ENCODE peak calls at places on chromosomes 12 and 14, in seven cellular contexts. D is GM12878, A is A549, O is SK-N-SH, F is IMR-90, Y is H1, E is HepG2. T is an unnamed sample.

GRCh38 chr12:119208626-119209061 is 29.9 kb downstream of the HSPB8 start:
- DNase-seq in D (no peak), A (peak), O (no peak), F (peak), Y (no peak), E (peak), T (no peak)

GRCh38 chr12:47778842-47779241 is 5.8 kb downstream of the SLC48A1 start:
- DNase-seq in D (no peak), A (no peak), O (no peak), F (no peak), Y (no peak), E (no peak), T (no peak)

GRCh38 chr14:101179691-101180211 is 276.2 kb upstream of the RTL1 start:
- DNase-seq in D (no peak), A (no peak), O (no peak), F (no peak), Y (no peak), E (no peak), T (no peak)

GRCh38 chr14:37384870-37385596 is 187.3 kb downstream of the MIPOL1 start:
- DNase-seq in D (no peak), A (peak), O (no peak), F (no peak), Y (no peak), E (peak), T (no peak)

GRCh38 chr12:613996-614726 is 49.1 kb downstream of the NINJ2 start:
- DNase-seq in D (no peak), A (peak), O (peak), F (no peak), Y (peak), E (peak), T (no peak)

GRCh38 chr12:79634957-79635471 is 55.8 kb downstream of the PAWR start:
- DNase-seq in D (no peak), A (no peak), O (no peak), F (no peak), Y (no peak), E (no peak), T (no peak)

GRCh38 chr12:21551811-21552469 is 25.8 kb downstream of the SPX start:
- DNase-seq in D (no peak), A (no peak), O (no peak), F (no peak), Y (no peak), E (no peak), T (no peak)

GRCh38 chr14:61564623-61565091 is 130.7 kb upstream of the HIF1A start:
- DNase-seq in D (no peak), A (peak), O (no peak), F (peak), Y (no peak), E (peak), T (peak)

GRCh38 chr12:7872565-7873304 is at the start of gene SLC2A14:
- DNase-seq in D (no peak), A (no peak), O (no peak), F (no peak), Y (no peak), E (no peak), T (peak)

GRCh38 chr14:63388766-63389431 is 70.2 kb upstream of the GPHB5 start:
- DNase-seq in D (peak), A (peak), O (peak), F (peak), Y (peak), E (peak), T (peak)

GRCh38 chr12:122051231-122051876 is 27.2 kb upstream of the MLXIP start:
- DNase-seq in D (no peak), A (no peak), O (no peak), F (peak), Y (no peak), E (peak), T (no peak)

GRCh38 chr12:115835445-115835844 is 442.0 kb downstream of the MED13L start:
- DNase-seq in D (no peak), A (no peak), O (peak), F (no peak), Y (no peak), E (no peak), T (no peak)

GRCh38 chr12:27123642-27124041 is 41.3 kb upstream of the C12orf71 start:
- DNase-seq in D (no peak), A (peak), O (peak), F (no peak), Y (no peak), E (peak), T (peak)

GRCh38 chr12:62774794-62775193 is 160.2 kb downstream of the PPM1H start:
- DNase-seq in D (no peak), A (no peak), O (no peak), F (no peak), Y (no peak), E (no peak), T (no peak)

GRCh38 chr12:101933866-101934514 is 56.6 kb downstream of the DRAM1 start:
- DNase-seq in D (no peak), A (no peak), O (no peak), F (no peak), Y (no peak), E (no peak), T (no peak)
- TF ChIP-seq RFX5 in D (no peak), A (no peak), O (no peak), F (no peak), Y (no peak), E (no peak), T (no peak)

GRCh38 chr12:56260921-56261320 is 2.7 kb upstream of the ANKRD52 start:
- DNase-seq in D (no peak), A (no peak), O (no peak), F (no peak), Y (no peak), E (no peak), T (no peak)

GRCh38 chr12:56267443-56268071 is 815 bp downstream of the COQ10A start:
- DNase-seq in D (no peak), A (no peak), O (peak), F (no peak), Y (no peak), E (peak), T (peak)

GRCh38 chr12:56271031-56271430 is 4.3 kb downstream of the COQ10A start:
- DNase-seq in D (no peak), A (peak), O (no peak), F (peak), Y (no peak), E (no peak), T (peak)

GRCh38 chr12:56261503-56262230 is 3.5 kb upstream of the ANKRD52 start:
- DNase-seq in D (no peak), A (peak), O (no peak), F (peak), Y (no peak), E (no peak), T (peak)

GRCh38 chr12:56266634-56267442 is at the start of gene COQ10A:
- DNase-seq in D (peak), A (peak), O (peak), F (peak), Y (peak), E (peak), T (peak)
- TF ChIP-seq RFX5 in D (no peak), A (peak), O (peak), F (peak), Y (peak), E (peak), T (peak)

GRCh38 chr14:20623798-20624197 is 17.7 kb downstream of the OR6S1 start:
- DNase-seq in D (no peak), A (peak), O (no peak), F (no peak), Y (no peak), E (no peak), T (peak)
- TF ChIP-seq RFX5 in D (no peak), A (no peak), O (no peak), F (no peak), Y (no peak), E (no peak), T (no peak)

DNA sequence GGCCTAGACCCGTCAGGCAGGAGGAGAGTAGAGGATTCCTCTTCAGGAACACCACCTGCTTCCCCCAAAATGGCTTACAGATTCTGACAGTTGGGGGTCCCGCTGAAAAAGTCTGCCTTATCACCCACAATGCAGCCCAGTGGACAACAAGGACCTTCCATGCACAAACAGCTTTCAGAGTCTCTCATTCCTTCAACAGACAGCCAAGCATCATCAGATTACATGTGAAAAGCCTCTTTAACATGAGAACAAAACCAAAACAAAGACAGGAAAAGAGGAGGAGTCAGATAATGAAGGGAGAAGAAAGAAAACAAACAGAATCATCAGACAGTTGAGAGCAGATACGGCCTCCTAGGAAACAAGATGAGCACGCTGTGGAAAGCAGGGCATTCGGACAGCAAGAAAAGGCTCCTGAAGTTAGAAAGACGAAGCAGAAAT is 18.3 kb downstream of the KCTD10 start:
- DNase-seq in D (no peak), A (no peak), O (no peak), F (peak), Y (no peak), E (no peak), T (no peak)
- TF ChIP-seq RFX5 in D (no peak), A (no peak), O (no peak), F (no peak), Y (no peak), E (no peak), T (no peak)

GRCh38 chr12:9106067-9106466 is 9.7 kb downstream of the A2M start:
- DNase-seq in D (no peak), A (no peak), O (no peak), F (no peak), Y (no peak), E (no peak), T (no peak)
- TF ChIP-seq RFX5 in D (no peak), A (no peak), O (no peak), F (no peak), Y (no peak), E (no peak), T (no peak)

GRCh38 chr14:74908861-74909341 is 14.2 kb downstream of the RPS6KL1 start:
- DNase-seq in D (no peak), A (no peak), O (no peak), F (no peak), Y (no peak), E (no peak), T (no peak)

GRCh38 chr14:74905595-74906142 is 17.4 kb downstream of the RPS6KL1 start:
- DNase-seq in D (no peak), A (peak), O (peak), F (peak), Y (peak), E (peak), T (peak)

GRCh38 chr14:74906923-74907620 is 16.0 kb downstream of the RPS6KL1 start:
- DNase-seq in D (no peak), A (no peak), O (no peak), F (no peak), Y (no peak), E (no peak), T (no peak)

GRCh38 chr14:74909501-74909900 is 13.6 kb downstream of the RPS6KL1 start:
- DNase-seq in D (no peak), A (no peak), O (no peak), F (no peak), Y (no peak), E (no peak), T (no peak)

GRCh38 chr14:74907744-74908143 is 15.3 kb downstream of the RPS6KL1 start:
- DNase-seq in D (no peak), A (no peak), O (no peak), F (no peak), Y (no peak), E (no peak), T (no peak)
- TF ChIP-seq RFX5 in D (no peak), A (no peak), O (no peak), F (no peak), Y (no peak), E (no peak), T (no peak)